ENCODE peak calls at places on chromosomes 11 and 22, in seven cellular contexts. N, D, B, L, S, Y and R are unnamed samples.
A peak's percentile ranks its signal among the peaks of the same experiment; 100 is the strongest.

GRCh38 chr22:21074092-21074715 is 28.5 kb downstream of the LRRC74B start:
- DNase-seq in N (no peak), D (peak; percentile 88), B (no peak), L (no peak), S (no peak), Y (no peak), R (no peak)

GRCh38 chr11:118659314-118659939 is 20.0 kb downstream of the TREH start:
- DNase-seq in N (peak; percentile 96), D (peak; percentile 95), B (peak; percentile 86), L (no peak), S (peak; percentile 76), Y (peak; percentile 95), R (peak; percentile 71)

GRCh38 chr11:78203184-78203583 is 14.5 kb downstream of the USP35 start:
- DNase-seq in N (no peak), D (no peak), B (peak; percentile 87), L (no peak), S (peak; percentile 53), Y (no peak), R (no peak)

GRCh38 chr22:19239464-19239863 is 52.1 kb downstream of the CLTCL1 start:
- DNase-seq in N (no peak), D (no peak), B (no peak), L (no peak), S (no peak), Y (no peak), R (no peak)

GRCh38 chr22:40177738-40178416 is at the start of gene TNRC6B:
- DNase-seq in N (no peak), D (peak; percentile 84), B (peak; percentile 88), L (no peak), S (peak; percentile 76), Y (no peak), R (peak; percentile 88)

GRCh38 chr11:58560842-58561241 is 14.8 kb downstream of the LPXN start:
- DNase-seq in N (no peak), D (no peak), B (no peak), L (no peak), S (no peak), Y (no peak), R (no peak)

GRCh38 chr11:3674189-3674588 is 3.0 kb upstream of the CHRNA10 start:
- DNase-seq in N (no peak), D (no peak), B (no peak), L (no peak), S (no peak), Y (no peak), R (no peak)

GRCh38 chr11:78037056-78037455 is 14.0 kb upstream of the KCTD14 start:
- DNase-seq in N (peak; percentile 86), D (no peak), B (no peak), L (no peak), S (no peak), Y (no peak), R (no peak)

GRCh38 chr11:117095301-117096139 is 2.7 kb downstream of the SIK3 start:
- DNase-seq in N (no peak), D (no peak), B (peak; percentile 38), L (no peak), S (no peak), Y (no peak), R (no peak)

GRCh38 chr22:19863571-19863970 is 8.9 kb upstream of the GNB1L start:
- DNase-seq in N (no peak), D (no peak), B (no peak), L (no peak), S (no peak), Y (no peak), R (no peak)

GRCh38 chr11:47392546-47393162 is 14.3 kb upstream of the SPI1 start:
- DNase-seq in N (no peak), D (no peak), B (no peak), L (no peak), S (no peak), Y (peak; percentile 74), R (no peak)

GRCh38 chr11:128450882-128451647 is 136.3 kb downstream of the ETS1 start:
- DNase-seq in N (no peak), D (no peak), B (no peak), L (no peak), S (no peak), Y (peak; percentile 65), R (no peak)

GRCh38 chr22:22886546-22886945 is 1.1 kb upstream of the IGLL5 start:
- DNase-seq in N (no peak), D (no peak), B (no peak), L (no peak), S (no peak), Y (no peak), R (no peak)

GRCh38 chr22:24414984-24415945 is 12.1 kb upstream of the ADORA2A start:
- DNase-seq in N (peak; percentile 51), D (no peak), B (no peak), L (no peak), S (no peak), Y (peak; percentile 69), R (no peak)

GRCh38 chr11:117822031-117822521 is 2.5 kb downstream of the FXYD2 start:
- DNase-seq in N (no peak), D (peak; percentile 64), B (peak; percentile 58), L (no peak), S (no peak), Y (peak; percentile 90), R (no peak)

GRCh38 chr11:5666396-5666780 is 18.5 kb downstream of the TRIM5 start:
- DNase-seq in N (no peak), D (no peak), B (no peak), L (no peak), S (no peak), Y (no peak), R (no peak)

GRCh38 chr11:116687458-116688201 is 85.2 kb downstream of the BUD13 start:
- DNase-seq in N (peak; percentile 27), D (no peak), B (no peak), L (peak; percentile 79), S (no peak), Y (no peak), R (no peak)

GRCh38 chr11:94732617-94733292 is 35.4 kb upstream of the AMOTL1 start:
- DNase-seq in N (no peak), D (peak; percentile 53), B (no peak), L (no peak), S (no peak), Y (peak; percentile 71), R (peak; percentile 50)

GRCh38 chr22:22949953-22950352 is 62.3 kb downstream of the IGLL5 start:
- DNase-seq in N (no peak), D (no peak), B (no peak), L (peak; percentile 87), S (no peak), Y (no peak), R (no peak)

GRCh38 chr22:28021116-28021997 is 102.3 kb upstream of the PITPNB start:
- DNase-seq in N (no peak), D (peak; percentile 16), B (no peak), L (no peak), S (no peak), Y (peak; percentile 37), R (no peak)

GRCh38 chr11:20000393-20001134 is 159.7 kb downstream of the DBX1 start:
- DNase-seq in N (no peak), D (no peak), B (no peak), L (no peak), S (no peak), Y (no peak), R (no peak)

GRCh38 chr11:75541301-75541929 is 15.7 kb upstream of the GDPD5 start:
- DNase-seq in N (no peak), D (no peak), B (no peak), L (no peak), S (no peak), Y (no peak), R (no peak)

GRCh38 chr22:46956498-46957215 is 194.2 kb downstream of the TBC1D22A start:
- DNase-seq in N (no peak), D (no peak), B (no peak), L (no peak), S (no peak), Y (peak; percentile 47), R (no peak)

GRCh38 chr11:1867381-1867780 is 14.5 kb downstream of the LSP1 start:
- DNase-seq in N (peak; percentile 50), D (peak; percentile 61), B (no peak), L (no peak), S (no peak), Y (peak; percentile 60), R (no peak)

GRCh38 chr11:123020968-123021367 is 39.3 kb upstream of the BSX start:
- DNase-seq in N (no peak), D (peak; percentile 25), B (peak; percentile 18), L (no peak), S (no peak), Y (no peak), R (no peak)

GRCh38 chr22:25623851-25624250 is 59.4 kb downstream of the GRK3 start:
- DNase-seq in N (no peak), D (no peak), B (no peak), L (no peak), S (no peak), Y (no peak), R (no peak)

GRCh38 chr22:41365425-41365824 is 16.3 kb upstream of the TEF start:
- DNase-seq in N (no peak), D (no peak), B (no peak), L (no peak), S (no peak), Y (no peak), R (no peak)
- H3K4me1 ChIP-seq in N (peaks cover 8% of the 10 kb centered on the region), D (peaks cover 23% of the 10 kb centered on the region), B (peaks cover 4% of the 10 kb centered on the region), L (peaks cover 38% of the 10 kb centered on the region), S (no peaks in the 10 kb centered on the region), Y (peaks cover 40% of the 10 kb centered on the region), R (peaks cover 35% of the 10 kb centered on the region)

GRCh38 chr11:114317738-114318137 is 21.5 kb downstream of the NNMT start:
- DNase-seq in N (no peak), D (no peak), B (no peak), L (no peak), S (no peak), Y (no peak), R (no peak)
- H3K4me1 ChIP-seq in N (no peaks in the 10 kb centered on the region), D (no peaks in the 10 kb centered on the region), B (peaks cover 39% of the 10 kb centered on the region), L (peaks cover 52% of the 10 kb centered on the region), S (no peaks in the 10 kb centered on the region), Y (peaks cover 2% of the 10 kb centered on the region), R (peaks cover 5% of the 10 kb centered on the region)

GRCh38 chr11:64616817-64617216 is 25.8 kb downstream of the SLC22A12 start:
- DNase-seq in N (no peak), D (no peak), B (no peak), L (no peak), S (no peak), Y (no peak), R (no peak)

GRCh38 chr11:64613648-64614047 is 22.6 kb downstream of the SLC22A12 start:
- DNase-seq in N (peak; percentile 6), D (no peak), B (no peak), L (no peak), S (no peak), Y (no peak), R (no peak)

GRCh38 chr11:64611176-64611575 is 20.2 kb downstream of the SLC22A12 start:
- DNase-seq in N (peak; percentile 33), D (no peak), B (no peak), L (no peak), S (no peak), Y (no peak), R (no peak)

GRCh38 chr11:64611961-64612646 is 21.1 kb downstream of the SLC22A12 start:
- DNase-seq in N (peak; percentile 29), D (no peak), B (no peak), L (no peak), S (no peak), Y (no peak), R (no peak)

GRCh38 chr11:64614927-64615326 is 23.9 kb downstream of the SLC22A12 start:
- DNase-seq in N (no peak), D (no peak), B (no peak), L (no peak), S (no peak), Y (no peak), R (no peak)
- H3K4me1 ChIP-seq in N (peaks cover 3% of the 10 kb centered on the region), D (peaks cover 13% of the 10 kb centered on the region), B (no peaks in the 10 kb centered on the region), L (peaks cover 8% of the 10 kb centered on the region), S (peaks cover 2% of the 10 kb centered on the region), Y (peaks cover 14% of the 10 kb centered on the region), R (no peaks in the 10 kb centered on the region)

GRCh38 chr22:29700206-29700948 is 19.4 kb upstream of the CABP7 start:
- DNase-seq in N (peak; percentile 52), D (no peak), B (no peak), L (no peak), S (no peak), Y (peak; percentile 60), R (no peak)
- H3K4me1 ChIP-seq in N (peaks cover 7% of the 10 kb centered on the region), D (peaks cover 45% of the 10 kb centered on the region), B (peaks cover 20% of the 10 kb centered on the region), L (peaks cover 29% of the 10 kb centered on the region), S (peaks cover 6% of the 10 kb centered on the region), Y (peaks cover 6% of the 10 kb centered on the region), R (peaks cover 16% of the 10 kb centered on the region)